ENCODE peak calls at places on chromosomes 4 and X, in five cellular contexts. S, B, R, K and M are unnamed samples. For H3K4me1, the result is how much of the 10 kb centered on the place peaks cover.

GRCh38 chr4:106694232-106694631 is 325.7 kb upstream of the GIMD1 start:
- DNase-seq in K (no peak), R (no peak), B (no peak), S (no peak), M (no peak)

GRCh38 chr4:1366371-1367229 is 19.6 kb downstream of the UVSSA start:
- DNase-seq in R (peak), S (peak), B (no peak), K (peak), M (no peak)

GRCh38 chrX:154358011-154358410 is 16.4 kb downstream of the FLNA start:
- DNase-seq in K (no peak), S (no peak), R (no peak), B (no peak), M (no peak)

GRCh38 chr4:158327525-158327924 is 117.2 kb downstream of the TMEM144 start:
- DNase-seq in R (no peak), K (no peak), S (no peak), B (no peak), M (no peak)

GRCh38 chr4:76194325-76194724 is 19.3 kb downstream of the SCARB2 start:
- DNase-seq in B (peak), R (no peak), K (no peak), S (no peak), M (peak)

GRCh38 chr4:37802068-37802666 is 24.3 kb upstream of the PGM2 start:
- DNase-seq in K (peak), S (peak), B (peak), R (peak), M (no peak)

GRCh38 chr4:38359113-38359512 is 304.9 kb upstream of the KLF3 start:
- DNase-seq in K (no peak), B (no peak), S (no peak), R (no peak), M (no peak)

GRCh38 chr4:5798946-5799345 is 87.9 kb downstream of the EVC start:
- DNase-seq in S (no peak), R (no peak), K (no peak), B (no peak), M (no peak)

GRCh38 chr4:2343476-2343875 is 75.0 kb downstream of the ZFYVE28 start:
- DNase-seq in K (no peak), S (peak), R (peak), B (no peak), M (no peak)

GRCh38 chrX:119880076-119880475 is 8.4 kb downstream of the NDUFA1 start:
- DNase-seq in R (no peak), S (no peak), K (no peak), B (no peak), M (no peak)

GRCh38 chr4:38667005-38667771 is 3.2 kb downstream of the KLF3 start:
- DNase-seq in R (peak), K (peak), B (peak), S (peak), M (peak)

GRCh38 chr4:100061835-100062234 is 111.8 kb upstream of the H2AZ1 start:
- DNase-seq in B (no peak), K (no peak), R (no peak), S (no peak), M (no peak)

GRCh38 chr4:105246712-105247111 is 100.0 kb downstream of the TET2 start:
- DNase-seq in K (no peak), S (no peak), B (no peak), R (no peak), M (no peak)

DNA sequence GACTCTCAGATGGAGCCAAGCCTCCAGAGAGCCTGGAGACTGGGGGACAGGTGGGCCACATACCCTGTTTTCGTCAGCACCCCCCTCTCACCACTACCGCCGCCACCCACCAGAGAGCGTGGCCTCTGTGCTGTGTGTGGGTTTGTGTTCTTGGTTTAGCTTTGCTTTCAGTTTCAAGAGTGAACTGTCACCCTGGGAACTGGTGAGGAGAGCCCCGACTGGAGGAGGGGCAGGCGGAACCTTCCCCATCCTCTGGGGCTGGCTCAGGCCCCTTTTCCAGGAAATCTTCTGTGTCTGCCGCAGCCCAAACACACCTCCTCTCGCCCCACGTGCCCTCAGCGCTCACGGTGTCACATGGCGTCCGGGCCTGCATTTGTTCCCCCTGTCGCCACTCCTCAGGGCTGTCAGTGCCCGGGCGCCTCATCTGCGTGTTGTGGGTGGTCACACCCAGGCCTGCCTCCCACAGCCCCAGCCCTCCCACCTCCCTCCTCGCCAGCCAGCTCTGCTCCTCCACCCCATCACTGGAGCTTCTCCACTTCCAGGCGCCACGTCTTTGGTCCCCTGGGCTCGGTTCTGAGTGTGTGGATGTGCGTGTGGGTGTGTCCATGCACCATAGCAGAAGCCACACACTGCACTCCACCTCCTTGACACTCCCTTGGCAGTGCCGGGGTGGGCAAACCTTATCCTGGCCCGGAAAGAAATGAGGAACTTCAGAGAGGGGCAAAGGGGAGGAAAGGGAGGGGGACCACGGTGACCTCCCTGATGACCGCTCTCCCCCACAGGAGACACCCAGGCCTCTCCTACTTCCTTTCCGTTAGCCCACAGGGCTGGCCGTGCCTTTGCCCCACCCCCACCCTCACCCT is 27.8 kb downstream of the ELF4 start:
- DNase-seq in S (peak), B (peak), K (peak), R (peak), M (no peak)
- H3K4me1 ChIP-seq in S (under half), B (under half), K (under half), R (under half), M (under half)

GRCh38 chr4:93710101-93710846 is 118.3 kb upstream of the ATOH1 start:
- DNase-seq in S (no peak), R (no peak), B (no peak), K (no peak), M (no peak)

GRCh38 chr4:93710847-93711430 is 117.6 kb upstream of the ATOH1 start:
- DNase-seq in K (no peak), S (no peak), R (no peak), B (no peak), M (no peak)
- H3K27ac ChIP-seq in K (no peak), S (no peak), R (no peak), B (no peak), M (no peak)

GRCh38 chrX:65874110-65874509 is 165.8 kb downstream of the VSIG4 start:
- DNase-seq in R (no peak), S (no peak), K (no peak), B (no peak), M (no peak)

GRCh38 chrX:65866762-65867161 is 173.1 kb downstream of the VSIG4 start:
- DNase-seq in R (no peak), S (no peak), K (no peak), B (no peak), M (no peak)

GRCh38 chrX:65866146-65866545 is 173.7 kb downstream of the VSIG4 start:
- DNase-seq in B (no peak), S (no peak), R (no peak), K (no peak), M (no peak)

GRCh38 chrX:65874765-65875164 is 165.1 kb downstream of the VSIG4 start:
- DNase-seq in B (no peak), K (no peak), S (no peak), R (no peak), M (no peak)

DNA sequence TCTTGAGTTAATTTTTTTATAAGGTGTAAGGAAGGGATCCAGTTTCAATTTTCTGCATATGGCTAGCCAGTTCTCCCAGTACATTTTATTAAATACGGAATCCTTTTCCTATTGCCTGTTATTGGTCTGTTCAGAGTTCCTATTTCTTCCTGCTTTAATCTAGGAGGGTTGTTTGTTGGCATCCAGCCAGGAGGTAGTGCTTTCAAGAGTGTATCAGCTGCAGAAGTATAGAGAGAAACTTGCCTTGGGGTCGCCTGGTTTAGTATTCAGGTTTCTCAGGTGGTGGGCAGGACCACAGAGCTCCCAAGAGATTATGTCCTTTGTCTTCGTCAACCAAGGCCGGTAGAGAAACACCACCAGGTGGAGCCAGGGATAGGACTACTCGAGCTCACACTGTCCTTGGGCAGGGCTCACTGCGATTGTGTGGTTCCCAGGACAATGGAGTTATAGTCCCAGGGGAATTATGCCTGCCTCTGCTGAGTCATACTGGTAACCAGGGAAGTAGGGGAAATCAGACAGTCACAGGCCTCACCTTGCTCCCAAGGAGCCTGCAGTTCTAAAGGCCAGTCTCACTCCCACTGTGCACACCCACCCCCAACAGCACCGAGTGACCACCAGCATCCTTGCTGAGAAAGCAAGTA is 168.1 kb downstream of the VSIG4 start:
- DNase-seq in S (no peak), B (no peak), K (no peak), R (no peak), M (no peak)
- TF ChIP-seq CTCF in S (no peak), B (no peak), K (peak), R (no peak), M (no peak)

DNA sequence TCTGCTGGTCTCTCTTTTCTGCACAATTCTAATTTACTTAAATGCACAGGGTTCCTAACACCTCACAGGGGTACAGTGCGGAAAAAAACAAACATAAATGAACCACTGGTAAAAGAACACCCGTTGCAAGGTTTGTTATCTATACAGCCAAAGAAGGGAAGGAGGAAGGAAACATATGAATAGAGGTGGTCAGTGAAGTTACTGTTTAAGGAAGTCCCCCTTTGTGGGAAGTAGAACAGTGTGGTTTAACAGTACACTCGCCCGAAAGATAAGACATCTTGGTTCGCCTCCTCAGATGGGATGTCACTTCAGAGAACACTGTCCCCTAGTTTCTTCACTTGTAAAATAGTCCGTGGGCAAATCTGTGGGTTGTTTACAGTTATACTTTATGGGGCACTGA is 57.5 kb downstream of the TEC start:
- DNase-seq in S (no peak), R (no peak), K (no peak), B (no peak), M (no peak)
- H3K4me1 ChIP-seq in S (under half), R (under half), K (under half), B (under half), M (under half)

GRCh38 chr4:86965019-86965976 is 30.5 kb downstream of the AFF1 start:
- DNase-seq in K (no peak), R (no peak), B (no peak), S (no peak), M (no peak)

GRCh38 chr4:86967061-86967460 is 32.2 kb downstream of the AFF1 start:
- DNase-seq in B (no peak), S (no peak), K (no peak), R (no peak), M (no peak)

GRCh38 chr4:86968477-86969015 is 33.7 kb downstream of the AFF1 start:
- DNase-seq in B (no peak), K (no peak), R (no peak), S (no peak), M (no peak)

GRCh38 chr4:86970447-86971354 is 35.9 kb downstream of the AFF1 start:
- DNase-seq in S (no peak), R (no peak), B (no peak), K (no peak), M (no peak)

GRCh38 chr4:86967798-86968197 is 33.0 kb downstream of the AFF1 start:
- DNase-seq in B (no peak), R (no peak), S (no peak), K (no peak), M (no peak)
- H3K27ac ChIP-seq in B (no peak), R (no peak), S (no peak), K (no peak), M (no peak)

GRCh38 chrX:11137543-11138139 is 26.5 kb downstream of the HCCS start:
- DNase-seq in B (no peak), R (no peak), K (no peak), S (no peak), M (no peak)
- TF ChIP-seq CTCF in B (peak), R (peak), K (peak), S (peak), M (peak)